ENCODE peak calls at places on chromosomes 3 and 15, in nine cellular contexts. One of them, this sample, is unnamed.
A peak's percentile ranks its signal among the peaks of the same experiment; 100 is the strongest.

GRCh38 chr15:31392761-31393401 is 66.2 kb downstream of the KLF13 start:
- DNase-seq in dorsolateral prefrontal cortex: no peak
- DNase-seq in HT1080: no peak
- DNase-seq in NCI-H1930: no peak
- DNase-seq in osteoblast: peak; percentile 85
- DNase-seq in AG04450: no peak
- DNase-seq in mucosa of descending colon: peak; percentile 62
- DNase-seq in ELR: no peak
- DNase-seq in activated T-helper 1 cell treated with Interleukin-2 at 50 U/mL for 16 hours: no peak
- DNase-seq in this sample: peak; percentile 37

GRCh38 chr15:50907866-50908208 is 646 bp upstream of the AP4E1 start:
- DNase-seq in dorsolateral prefrontal cortex: no peak
- DNase-seq in HT1080: peak; percentile 23
- DNase-seq in NCI-H1930: no peak
- DNase-seq in osteoblast: peak; percentile 73
- DNase-seq in AG04450: no peak
- DNase-seq in mucosa of descending colon: peak; percentile 63
- DNase-seq in ELR: peak; percentile 57
- DNase-seq in activated T-helper 1 cell treated with Interleukin-2 at 50 U/mL for 16 hours: peak; percentile 23
- DNase-seq in this sample: peak; percentile 53

GRCh38 chr3:30493912-30494311 is 112.5 kb upstream of the TGFBR2 start:
- DNase-seq in dorsolateral prefrontal cortex: no peak
- DNase-seq in HT1080: no peak
- DNase-seq in NCI-H1930: no peak
- DNase-seq in osteoblast: no peak
- DNase-seq in AG04450: peak; percentile 37
- DNase-seq in mucosa of descending colon: no peak
- DNase-seq in ELR: peak; percentile 75
- DNase-seq in activated T-helper 1 cell treated with Interleukin-2 at 50 U/mL for 16 hours: no peak
- DNase-seq in this sample: no peak

GRCh38 chr3:133466531-133467386 is 66.9 kb downstream of the BFSP2 start:
- DNase-seq in dorsolateral prefrontal cortex: no peak
- DNase-seq in HT1080: no peak
- DNase-seq in NCI-H1930: no peak
- DNase-seq in osteoblast: no peak
- DNase-seq in AG04450: no peak
- DNase-seq in mucosa of descending colon: no peak
- DNase-seq in ELR: no peak
- DNase-seq in activated T-helper 1 cell treated with Interleukin-2 at 50 U/mL for 16 hours: no peak
- DNase-seq in this sample: no peak

GRCh38 chr3:30471076-30471475 is 135.3 kb upstream of the TGFBR2 start:
- DNase-seq in dorsolateral prefrontal cortex: no peak
- DNase-seq in HT1080: no peak
- DNase-seq in NCI-H1930: no peak
- DNase-seq in osteoblast: no peak
- DNase-seq in AG04450: no peak
- DNase-seq in mucosa of descending colon: no peak
- DNase-seq in ELR: no peak
- DNase-seq in activated T-helper 1 cell treated with Interleukin-2 at 50 U/mL for 16 hours: no peak
- DNase-seq in this sample: no peak

GRCh38 chr15:72790302-72790955 is 6.9 kb upstream of the ADPGK start:
- DNase-seq in dorsolateral prefrontal cortex: no peak
- DNase-seq in HT1080: no peak
- DNase-seq in NCI-H1930: no peak
- DNase-seq in osteoblast: no peak
- DNase-seq in AG04450: no peak
- DNase-seq in mucosa of descending colon: no peak
- DNase-seq in ELR: peak; percentile 45
- DNase-seq in activated T-helper 1 cell treated with Interleukin-2 at 50 U/mL for 16 hours: no peak
- DNase-seq in this sample: no peak

GRCh38 chr3:11282250-11283125 is 10.3 kb downstream of the ATG7 start:
- DNase-seq in dorsolateral prefrontal cortex: peak; percentile 76
- DNase-seq in HT1080: no peak
- DNase-seq in NCI-H1930: no peak
- DNase-seq in osteoblast: peak; percentile 9
- DNase-seq in AG04450: no peak
- DNase-seq in mucosa of descending colon: peak; percentile 42
- DNase-seq in ELR: no peak
- DNase-seq in activated T-helper 1 cell treated with Interleukin-2 at 50 U/mL for 16 hours: no peak
- DNase-seq in this sample: no peak

GRCh38 chr15:47603026-47603425 is 114.3 kb upstream of the SEMA6D start:
- DNase-seq in dorsolateral prefrontal cortex: no peak
- DNase-seq in HT1080: peak; percentile 59
- DNase-seq in NCI-H1930: no peak
- DNase-seq in osteoblast: no peak
- DNase-seq in AG04450: no peak
- DNase-seq in mucosa of descending colon: no peak
- DNase-seq in ELR: peak; percentile 62
- DNase-seq in activated T-helper 1 cell treated with Interleukin-2 at 50 U/mL for 16 hours: no peak
- DNase-seq in this sample: no peak

GRCh38 chr3:122350814-122351418 is 25.9 kb downstream of the CSTA start:
- DNase-seq in dorsolateral prefrontal cortex: no peak
- DNase-seq in HT1080: no peak
- DNase-seq in NCI-H1930: no peak
- DNase-seq in osteoblast: no peak
- DNase-seq in AG04450: peak; percentile 44
- DNase-seq in mucosa of descending colon: peak; percentile 42
- DNase-seq in ELR: peak; percentile 53
- DNase-seq in activated T-helper 1 cell treated with Interleukin-2 at 50 U/mL for 16 hours: no peak
- DNase-seq in this sample: no peak

GRCh38 chr3:175518459-175518858 is 659.3 kb downstream of the NAALADL2 start:
- DNase-seq in dorsolateral prefrontal cortex: no peak
- DNase-seq in HT1080: no peak
- DNase-seq in NCI-H1930: no peak
- DNase-seq in osteoblast: no peak
- DNase-seq in AG04450: no peak
- DNase-seq in mucosa of descending colon: no peak
- DNase-seq in ELR: no peak
- DNase-seq in activated T-helper 1 cell treated with Interleukin-2 at 50 U/mL for 16 hours: no peak
- DNase-seq in this sample: no peak

GRCh38 chr15:92634641-92635272 is 20.8 kb downstream of the FAM174B start:
- DNase-seq in dorsolateral prefrontal cortex: no peak
- DNase-seq in HT1080: no peak
- DNase-seq in NCI-H1930: no peak
- DNase-seq in osteoblast: no peak
- DNase-seq in AG04450: no peak
- DNase-seq in mucosa of descending colon: no peak
- DNase-seq in ELR: no peak
- DNase-seq in activated T-helper 1 cell treated with Interleukin-2 at 50 U/mL for 16 hours: no peak
- DNase-seq in this sample: no peak

GRCh38 chr3:63863150-63864007 is at the start of the genes ATXN7 and THOC7:
- DNase-seq in dorsolateral prefrontal cortex: peak; percentile 80
- DNase-seq in HT1080: peak; percentile 43
- DNase-seq in NCI-H1930: peak; percentile 19
- DNase-seq in osteoblast: peak; percentile 94
- DNase-seq in AG04450: no peak
- DNase-seq in mucosa of descending colon: peak; percentile 78
- DNase-seq in ELR: peak; percentile 71
- DNase-seq in activated T-helper 1 cell treated with Interleukin-2 at 50 U/mL for 16 hours: peak; percentile 65
- DNase-seq in this sample: peak; percentile 64

GRCh38 chr3:31043184-31043819 is 148.8 kb upstream of the GADL1 start:
- DNase-seq in dorsolateral prefrontal cortex: no peak
- DNase-seq in HT1080: peak; percentile 51
- DNase-seq in NCI-H1930: no peak
- DNase-seq in osteoblast: no peak
- DNase-seq in AG04450: no peak
- DNase-seq in mucosa of descending colon: no peak
- DNase-seq in ELR: peak; percentile 54
- DNase-seq in activated T-helper 1 cell treated with Interleukin-2 at 50 U/mL for 16 hours: no peak
- DNase-seq in this sample: no peak

GRCh38 chr3:72460215-72461174 is 387.8 kb downstream of the SHQ1 start:
- DNase-seq in dorsolateral prefrontal cortex: no peak
- DNase-seq in HT1080: no peak
- DNase-seq in NCI-H1930: no peak
- DNase-seq in osteoblast: no peak
- DNase-seq in AG04450: no peak
- DNase-seq in mucosa of descending colon: no peak
- DNase-seq in ELR: no peak
- DNase-seq in activated T-helper 1 cell treated with Interleukin-2 at 50 U/mL for 16 hours: no peak
- DNase-seq in this sample: no peak

GRCh38 chr15:84598993-84599392 is 1.8 kb upstream of the ZSCAN2 start:
- DNase-seq in dorsolateral prefrontal cortex: peak; percentile 54
- DNase-seq in HT1080: peak; percentile 51
- DNase-seq in NCI-H1930: peak; percentile 17
- DNase-seq in osteoblast: no peak
- DNase-seq in AG04450: peak; percentile 20
- DNase-seq in mucosa of descending colon: peak; percentile 40
- DNase-seq in ELR: peak; percentile 70
- DNase-seq in activated T-helper 1 cell treated with Interleukin-2 at 50 U/mL for 16 hours: no peak
- DNase-seq in this sample: peak; percentile 64

GRCh38 chr3:100400424-100400781 is 486 bp downstream of the TOMM70 start:
- DNase-seq in dorsolateral prefrontal cortex: no peak
- DNase-seq in HT1080: no peak
- DNase-seq in NCI-H1930: no peak
- DNase-seq in osteoblast: peak; percentile 69
- DNase-seq in AG04450: no peak
- DNase-seq in mucosa of descending colon: peak; percentile 24
- DNase-seq in ELR: peak; percentile 50
- DNase-seq in activated T-helper 1 cell treated with Interleukin-2 at 50 U/mL for 16 hours: no peak
- DNase-seq in this sample: no peak

GRCh38 chr15:79878078-79878705 is 18.6 kb downstream of the MTHFS start:
- DNase-seq in dorsolateral prefrontal cortex: no peak
- DNase-seq in HT1080: no peak
- DNase-seq in NCI-H1930: no peak
- DNase-seq in osteoblast: no peak
- DNase-seq in AG04450: no peak
- DNase-seq in mucosa of descending colon: no peak
- DNase-seq in ELR: no peak
- DNase-seq in activated T-helper 1 cell treated with Interleukin-2 at 50 U/mL for 16 hours: no peak
- DNase-seq in this sample: no peak

GRCh38 chr15:23857028-23857641 is 170.0 kb upstream of the NDN start:
- DNase-seq in dorsolateral prefrontal cortex: no peak
- DNase-seq in HT1080: peak; percentile 39
- DNase-seq in NCI-H1930: peak; percentile 36
- DNase-seq in osteoblast: no peak
- DNase-seq in AG04450: no peak
- DNase-seq in mucosa of descending colon: peak; percentile 72
- DNase-seq in ELR: no peak
- DNase-seq in activated T-helper 1 cell treated with Interleukin-2 at 50 U/mL for 16 hours: no peak
- DNase-seq in this sample: peak; percentile 57

GRCh38 chr3:135792174-135792573 is 173.4 kb upstream of the PPP2R3A start:
- DNase-seq in dorsolateral prefrontal cortex: no peak
- DNase-seq in HT1080: no peak
- DNase-seq in NCI-H1930: no peak
- DNase-seq in osteoblast: no peak
- DNase-seq in AG04450: no peak
- DNase-seq in mucosa of descending colon: no peak
- DNase-seq in ELR: peak; percentile 12
- DNase-seq in activated T-helper 1 cell treated with Interleukin-2 at 50 U/mL for 16 hours: no peak
- DNase-seq in this sample: peak; percentile 42

GRCh38 chr15:76328106-76328696 is 8.4 kb upstream of the ISL2 start:
- DNase-seq in dorsolateral prefrontal cortex: no peak
- DNase-seq in HT1080: no peak
- DNase-seq in NCI-H1930: no peak
- DNase-seq in osteoblast: no peak
- DNase-seq in AG04450: no peak
- DNase-seq in mucosa of descending colon: no peak
- DNase-seq in ELR: no peak
- DNase-seq in activated T-helper 1 cell treated with Interleukin-2 at 50 U/mL for 16 hours: no peak
- DNase-seq in this sample: no peak

GRCh38 chr3:53729618-53730017 is 116.6 kb downstream of the CHDH start:
- DNase-seq in dorsolateral prefrontal cortex: no peak
- DNase-seq in HT1080: no peak
- DNase-seq in NCI-H1930: no peak
- DNase-seq in osteoblast: no peak
- DNase-seq in AG04450: no peak
- DNase-seq in mucosa of descending colon: peak; percentile 40
- DNase-seq in ELR: no peak
- DNase-seq in activated T-helper 1 cell treated with Interleukin-2 at 50 U/mL for 16 hours: no peak
- DNase-seq in this sample: no peak

GRCh38 chr15:69116391-69116790 is 44.0 kb upstream of the GLCE start:
- DNase-seq in dorsolateral prefrontal cortex: no peak
- DNase-seq in HT1080: no peak
- DNase-seq in NCI-H1930: no peak
- DNase-seq in osteoblast: peak; percentile 54
- DNase-seq in AG04450: no peak
- DNase-seq in mucosa of descending colon: no peak
- DNase-seq in ELR: no peak
- DNase-seq in activated T-helper 1 cell treated with Interleukin-2 at 50 U/mL for 16 hours: no peak
- DNase-seq in this sample: peak; percentile 47

GRCh38 chr3:69288161-69288895 is 97.6 kb downstream of the FRMD4B start:
- DNase-seq in dorsolateral prefrontal cortex: no peak
- DNase-seq in HT1080: no peak
- DNase-seq in NCI-H1930: no peak
- DNase-seq in osteoblast: no peak
- DNase-seq in AG04450: no peak
- DNase-seq in mucosa of descending colon: no peak
- DNase-seq in ELR: no peak
- DNase-seq in activated T-helper 1 cell treated with Interleukin-2 at 50 U/mL for 16 hours: no peak
- DNase-seq in this sample: peak; percentile 83

GRCh38 chr3:10223676-10224639 is 24.3 kb upstream of the TATDN2 start:
- DNase-seq in dorsolateral prefrontal cortex: no peak
- DNase-seq in HT1080: peak; percentile 58
- DNase-seq in NCI-H1930: no peak
- DNase-seq in osteoblast: no peak
- DNase-seq in AG04450: no peak
- DNase-seq in mucosa of descending colon: peak; percentile 36
- DNase-seq in ELR: peak; percentile 67
- DNase-seq in activated T-helper 1 cell treated with Interleukin-2 at 50 U/mL for 16 hours: peak; percentile 33
- DNase-seq in this sample: no peak

GRCh38 chr3:16338999-16339398 is 74.0 kb downstream of the OXNAD1 start:
- DNase-seq in dorsolateral prefrontal cortex: no peak
- DNase-seq in HT1080: peak; percentile 89
- DNase-seq in NCI-H1930: no peak
- DNase-seq in osteoblast: peak; percentile 84
- DNase-seq in AG04450: peak; percentile 90
- DNase-seq in mucosa of descending colon: no peak
- DNase-seq in ELR: peak; percentile 88
- DNase-seq in activated T-helper 1 cell treated with Interleukin-2 at 50 U/mL for 16 hours: no peak
- DNase-seq in this sample: no peak

GRCh38 chr15:62306851-62307504 is 141.9 kb upstream of the C2CD4B start:
- DNase-seq in dorsolateral prefrontal cortex: no peak
- DNase-seq in HT1080: peak; percentile 79
- DNase-seq in NCI-H1930: peak; percentile 43
- DNase-seq in osteoblast: peak; percentile 79
- DNase-seq in AG04450: peak; percentile 23
- DNase-seq in mucosa of descending colon: peak; percentile 70
- DNase-seq in ELR: peak; percentile 84
- DNase-seq in activated T-helper 1 cell treated with Interleukin-2 at 50 U/mL for 16 hours: no peak
- DNase-seq in this sample: peak; percentile 83

GRCh38 chr3:124266517-124266916 is 274.6 kb upstream of the ROPN1 start:
- DNase-seq in dorsolateral prefrontal cortex: no peak
- DNase-seq in HT1080: no peak
- DNase-seq in NCI-H1930: peak; percentile 51
- DNase-seq in osteoblast: no peak
- DNase-seq in AG04450: no peak
- DNase-seq in mucosa of descending colon: no peak
- DNase-seq in ELR: no peak
- DNase-seq in activated T-helper 1 cell treated with Interleukin-2 at 50 U/mL for 16 hours: no peak
- DNase-seq in this sample: no peak

GRCh38 chr15:48365575-48365974 is 34.3 kb downstream of the DUT start:
- DNase-seq in dorsolateral prefrontal cortex: no peak
- DNase-seq in HT1080: no peak
- DNase-seq in NCI-H1930: no peak
- DNase-seq in osteoblast: no peak
- DNase-seq in AG04450: no peak
- DNase-seq in mucosa of descending colon: no peak
- DNase-seq in ELR: no peak
- DNase-seq in activated T-helper 1 cell treated with Interleukin-2 at 50 U/mL for 16 hours: no peak
- DNase-seq in this sample: no peak

GRCh38 chr3:45664558-45664957 is 24.6 kb upstream of the SACM1L start:
- DNase-seq in dorsolateral prefrontal cortex: no peak
- DNase-seq in HT1080: no peak
- DNase-seq in NCI-H1930: no peak
- DNase-seq in osteoblast: no peak
- DNase-seq in AG04450: no peak
- DNase-seq in mucosa of descending colon: no peak
- DNase-seq in ELR: no peak
- DNase-seq in activated T-helper 1 cell treated with Interleukin-2 at 50 U/mL for 16 hours: peak; percentile 48
- DNase-seq in this sample: no peak

GRCh38 chr3:56988458-56988857 is 72.0 kb upstream of the SPATA12 start:
- DNase-seq in dorsolateral prefrontal cortex: no peak
- DNase-seq in HT1080: no peak
- DNase-seq in NCI-H1930: no peak
- DNase-seq in osteoblast: no peak
- DNase-seq in AG04450: no peak
- DNase-seq in mucosa of descending colon: no peak
- DNase-seq in ELR: no peak
- DNase-seq in activated T-helper 1 cell treated with Interleukin-2 at 50 U/mL for 16 hours: no peak
- DNase-seq in this sample: no peak

GRCh38 chr3:171365489-171365888 is 94.7 kb downstream of the TNIK start:
- DNase-seq in dorsolateral prefrontal cortex: no peak
- DNase-seq in HT1080: no peak
- DNase-seq in NCI-H1930: no peak
- DNase-seq in osteoblast: no peak
- DNase-seq in AG04450: no peak
- DNase-seq in mucosa of descending colon: no peak
- DNase-seq in ELR: no peak
- DNase-seq in activated T-helper 1 cell treated with Interleukin-2 at 50 U/mL for 16 hours: no peak
- DNase-seq in this sample: no peak